ENCODE peak calls at places on chromosomes 7 and 10, in five cellular contexts. F, O, U, M and X are unnamed samples.

GRCh38 chr7:150405584-150406310 is 26.6 kb downstream of the ZNF775 start:
- ATAC-seq in F (peak), O (peak), U (peak), M (peak), X (peak)

GRCh38 chr10:77513783-77514331 is 123.8 kb downstream of the KCNMA1 start:
- ATAC-seq in F (peak), O (peak), U (no peak), M (peak), X (no peak)

GRCh38 chr7:152465118-152465387 is 29.2 kb upstream of the KMT2C start:
- ATAC-seq in F (no peak), O (no peak), U (no peak), M (no peak), X (no peak)

GRCh38 chr7:114021135-114021534 is 102.3 kb upstream of the PPP1R3A start:
- ATAC-seq in F (no peak), O (peak), U (no peak), M (no peak), X (no peak)

GRCh38 chr10:43395571-43396060 is 13.4 kb downstream of the HNRNPF start:
- ATAC-seq in F (no peak), O (peak), U (no peak), M (no peak), X (no peak)

GRCh38 chr10:31912898-31913847 is 15.5 kb downstream of the ARHGAP12 start:
- ATAC-seq in F (no peak), O (no peak), U (no peak), M (peak), X (no peak)

GRCh38 chr10:4670737-4671136 is 155.3 kb upstream of the AKR1E2 start:
- ATAC-seq in F (no peak), O (no peak), U (no peak), M (no peak), X (no peak)

GRCh38 chr7:145411066-145411465 is 575.2 kb upstream of the TPK1 start:
- ATAC-seq in F (no peak), O (no peak), U (no peak), M (no peak), X (no peak)

GRCh38 chr10:15314482-15315070 is 56.5 kb downstream of the FAM171A1 start:
- ATAC-seq in F (no peak), O (no peak), U (no peak), M (no peak), X (no peak)

GRCh38 chr7:66296001-66296521 is 90.9 kb downstream of the TPST1 start:
- ATAC-seq in F (no peak), O (no peak), U (no peak), M (no peak), X (no peak)

GRCh38 chr10:112716924-112717348 is 233.1 kb upstream of the TCF7L2 start:
- ATAC-seq in F (peak), O (peak), U (no peak), M (no peak), X (no peak)

GRCh38 chr10:112752268-112752667 is 197.8 kb upstream of the TCF7L2 start:
- ATAC-seq in F (no peak), O (no peak), U (no peak), M (no peak), X (no peak)

GRCh38 chr10:98251399-98251798 is 16.6 kb downstream of the LOXL4 start:
- ATAC-seq in F (no peak), O (peak), U (no peak), M (no peak), X (no peak)

GRCh38 chr7:34064511-34065158 is 159.3 kb downstream of the BMPER start:
- ATAC-seq in F (no peak), O (no peak), U (no peak), M (peak), X (no peak)

GRCh38 chr7:24828871-24829661 is 71.8 kb upstream of the GSDME start:
- ATAC-seq in F (peak), O (no peak), U (no peak), M (peak), X (no peak)

GRCh38 chr7:117827861-117828260 is 45.4 kb downstream of the CTTNBP2 start:
- ATAC-seq in F (no peak), O (peak), U (no peak), M (no peak), X (no peak)

GRCh38 chr10:7492660-7493046 is 81.8 kb upstream of the SFMBT2 start:
- ATAC-seq in F (no peak), O (no peak), U (no peak), M (no peak), X (peak)

GRCh38 chr10:131043039-131043691 is 268.4 kb downstream of the TCERG1L start:
- ATAC-seq in F (peak), O (no peak), U (no peak), M (no peak), X (no peak)

GRCh38 chr7:134836447-134836846 is 57.0 kb downstream of the CALD1 start:
- ATAC-seq in F (peak), O (no peak), U (no peak), M (no peak), X (no peak)

GRCh38 chr7:124076844-124077243 is 44.0 kb upstream of the TMEM229A start:
- ATAC-seq in F (no peak), O (no peak), U (no peak), M (no peak), X (no peak)

GRCh38 chr10:62924344-62924748 is 108.2 kb upstream of the EGR2 start:
- ATAC-seq in F (no peak), O (peak), U (no peak), M (no peak), X (no peak)

GRCh38 chr7:93018666-93019065 is 99.1 kb downstream of the SAMD9 start:
- ATAC-seq in F (no peak), O (no peak), U (no peak), M (no peak), X (no peak)

GRCh38 chr7:7583731-7584130 is 17.0 kb downstream of the MIOS start:
- ATAC-seq in F (no peak), O (no peak), U (no peak), M (no peak), X (no peak)